ENCODE peak calls at places on chromosomes 16 and 17, in ten cellular contexts. O is RCC 7860; E is immature natural killer cell; L is HFF-Myc; B is HCEC 1CT; Z is stimulated activated naive CD4-positive, alpha-beta T cell treated with Interleukin-2 at 50 U/mL for 16 hours; D is activated CD8-positive, alpha-beta T cell treated with anti-CD3 and anti-CD28 coated beads, Interleukin-2, amount 10 ng/mL, durations not matched to agents 7 days and 5 days; U is A549; T is kidney; I is aorta. F is an unnamed sample.

GRCh38 chr16:1003551-1004347 is 22.2 kb downstream of the SOX8 start:
- DNase-seq in I (no peak), Z (peak; percentile 55), L (no peak), T (no peak), B (no peak), O (peak; percentile 32), D (peak; percentile 66), E (peak; percentile 36), U (no peak), F (no peak)

GRCh38 chr17:55238931-55239297 is 25.8 kb upstream of the HLF start:
- DNase-seq in Z (no peak), T (no peak), B (no peak), E (no peak), O (no peak), U (peak; percentile 49), I (no peak), L (no peak), D (no peak), F (no peak)

GRCh38 chr17:71995570-71995969 is 125.2 kb upstream of the SOX9 start:
- DNase-seq in E (no peak), T (no peak), B (peak; percentile 49), U (no peak), Z (no peak), O (peak; percentile 49), L (no peak), I (no peak), D (no peak), F (no peak)

GRCh38 chr17:28624148-28624547 is 10.2 kb upstream of the RSKR start:
- DNase-seq in T (no peak), O (no peak), E (no peak), U (no peak), D (no peak), L (no peak), B (no peak), Z (no peak), I (no peak), F (no peak)

GRCh38 chr17:44269118-44269794 is 1.3 kb upstream of the SLC4A1 start:
- DNase-seq in B (no peak), U (no peak), Z (no peak), L (no peak), I (no peak), D (no peak), T (no peak), O (no peak), E (no peak), F (no peak)

GRCh38 chr17:2412561-2413021 is 11.7 kb upstream of the MNT start:
- DNase-seq in D (no peak), L (no peak), I (no peak), E (no peak), U (no peak), O (no peak), Z (no peak), T (no peak), B (peak; percentile 16), F (peak; percentile 81)

GRCh38 chr16:67216612-67217490 is 10.1 kb upstream of the TMEM208 start:
- DNase-seq in B (no peak), D (no peak), L (no peak), Z (no peak), E (no peak), T (no peak), O (no peak), I (no peak), U (no peak), F (peak; percentile 83)

GRCh38 chr17:61591930-61592329 is 911 bp upstream of the NACA2 start:
- DNase-seq in U (no peak), O (no peak), B (no peak), I (no peak), E (no peak), T (no peak), L (no peak), D (no peak), Z (no peak), F (no peak)

GRCh38 chr16:20910781-20911321 is 10.3 kb downstream of the LYRM1 start:
- DNase-seq in I (no peak), O (peak; percentile 85), D (no peak), L (no peak), E (no peak), B (peak; percentile 94), U (no peak), T (no peak), Z (no peak), F (no peak)

GRCh38 chr17:12591336-12591735 is 74.4 kb upstream of the MYOCD start:
- DNase-seq in Z (no peak), L (no peak), B (no peak), U (no peak), T (no peak), D (no peak), O (no peak), E (no peak), I (no peak), F (no peak)

GRCh38 chr17:41544497-41544896 is 16.4 kb upstream of the KRT19 start:
- DNase-seq in O (peak; percentile 56), U (peak; percentile 38), D (no peak), E (no peak), T (no peak), B (no peak), Z (no peak), L (no peak), I (peak; percentile 65), F (peak; percentile 40)

GRCh38 chr17:2551493-2551892 is 39.8 kb upstream of the METTL16 start:
- DNase-seq in O (no peak), U (no peak), D (no peak), I (no peak), L (no peak), T (no peak), E (no peak), Z (no peak), B (no peak), F (no peak)

GRCh38 chr17:75832164-75832651 is 12.0 kb downstream of the UNC13D start:
- DNase-seq in T (peak; percentile 70), D (peak; percentile 78), O (peak; percentile 69), I (no peak), Z (peak; percentile 45), L (peak; percentile 72), B (peak; percentile 86), U (no peak), E (peak; percentile 85), F (no peak)

GRCh38 chr17:36529121-36529520 is 5.5 kb downstream of the MYO19 start:
- DNase-seq in B (peak; percentile 82), D (no peak), T (no peak), O (peak; percentile 71), E (no peak), Z (no peak), I (no peak), L (no peak), U (no peak), F (peak; percentile 10)

GRCh38 chr16:89999831-90000574 is 19.3 kb downstream of the DBNDD1 start:
- DNase-seq in L (no peak), O (no peak), T (no peak), E (no peak), D (no peak), I (no peak), B (no peak), U (no peak), Z (no peak), F (no peak)

GRCh38 chr16:49622084-49622390 is 233.9 kb downstream of the ZNF423 start:
- DNase-seq in T (no peak), Z (no peak), O (no peak), I (no peak), U (no peak), L (no peak), B (no peak), D (no peak), E (no peak), F (no peak)

GRCh38 chr17:6085812-6086211 is 15.6 kb downstream of the WSCD1 start:
- DNase-seq in Z (no peak), I (no peak), O (no peak), D (no peak), U (no peak), L (no peak), B (no peak), E (no peak), T (no peak), F (no peak)

GRCh38 chr17:15194859-15195277 is 70.3 kb downstream of the PMP22 start:
- DNase-seq in O (no peak), T (no peak), B (peak; percentile 29), I (no peak), Z (no peak), U (no peak), D (no peak), E (no peak), L (no peak), F (no peak)

GRCh38 chr17:75125984-75126383 is 5.6 kb downstream of the NT5C start:
- DNase-seq in B (no peak), Z (no peak), I (no peak), D (peak; percentile 43), L (no peak), T (no peak), O (no peak), E (no peak), U (no peak), F (no peak)

GRCh38 chr16:4378202-4378666 is 6.6 kb downstream of the VASN start:
- DNase-seq in L (no peak), I (peak; percentile 91), E (no peak), T (no peak), Z (no peak), B (no peak), U (no peak), D (no peak), O (no peak), F (peak; percentile 94)

GRCh38 chr17:75773808-75774470 is 8.9 kb upstream of the GALK1 start:
- DNase-seq in Z (no peak), O (no peak), U (no peak), D (no peak), L (no peak), E (no peak), T (peak; percentile 69), I (peak; percentile 75), B (no peak), F (peak; percentile 83)

GRCh38 chr17:81187120-81187519 is 21.1 kb upstream of the AATK start:
- DNase-seq in U (no peak), Z (no peak), T (no peak), I (no peak), E (no peak), B (no peak), O (no peak), L (no peak), D (no peak), F (no peak)

GRCh38 chr17:64554028-64554637 is 47.4 kb downstream of the CEP95 start:
- DNase-seq in L (no peak), D (no peak), O (no peak), E (no peak), Z (no peak), B (no peak), U (no peak), T (no peak), I (no peak), F (no peak)

GRCh38 chr16:24288516-24288915 is 32.4 kb downstream of the CACNG3 start:
- DNase-seq in E (no peak), Z (no peak), B (no peak), T (no peak), L (no peak), U (no peak), O (no peak), D (no peak), I (no peak), F (no peak)

GRCh38 chr17:74959826-74960738 is 12.5 kb downstream of the HID1 start:
- DNase-seq in I (no peak), U (peak; percentile 49), T (no peak), L (no peak), Z (no peak), E (no peak), D (no peak), O (no peak), B (peak; percentile 18), F (no peak)

GRCh38 chr16:21989141-21989540 is 11.8 kb downstream of the PDZD9 start:
- DNase-seq in E (no peak), U (no peak), D (no peak), B (peak; percentile 18), Z (no peak), O (no peak), I (no peak), T (no peak), L (no peak), F (no peak)

F was measured in posterior vena cava.